ENCODE peak calls at places on chromosome 22, in ten cellular contexts. L is mucosa of gallbladder; I is germinal center; G is A172; Y is stimulated activated CD4-positive, alpha-beta T cell treated with anti-CD3 and anti-CD28 coated beads, Interleukin-2, amount 100 ng/mL, for 48 hours; W is adrenal gland; V is activated CD4-positive, alpha-beta T cell treated with anti-CD3 and anti-CD28 coated beads, Interleukin-2, amount 50 U/mL, for 4 hours; A is NCI-H1105; D is NCI-H2227 treated with DMSO at 0.1 percent for 48 hours; N is memory B cell. Q is an unnamed sample.

GRCh38 chr22:19667872-19668740 is 46.2 kb upstream of the SEPTIN5 start:
- DNase-seq in G (no peak), I (no peak), Y (no peak), D (no peak), L (no peak), A (no peak), N (no peak), W (no peak), V (no peak), Q (no peak)

GRCh38 chr22:43151251-43152000 is at the start of gene TSPO:
- DNase-seq in V (peak; percentile 49), G (peak; percentile 14), Y (peak; percentile 58), L (peak; percentile 74), I (peak; percentile 83), A (no peak), W (peak; percentile 85), D (peak; percentile 1), N (peak; percentile 27), Q (peak; percentile 66)

GRCh38 chr22:47047321-47048122 is 285.1 kb downstream of the TBC1D22A start:
- DNase-seq in A (no peak), I (no peak), N (no peak), W (no peak), Y (no peak), L (no peak), D (no peak), V (no peak), G (no peak), Q (no peak)

GRCh38 chr22:41939981-41940852 is 6.7 kb downstream of the CENPM start:
- DNase-seq in Y (peak; percentile 82), N (peak; percentile 96), G (no peak), A (no peak), D (no peak), I (peak; percentile 86), V (peak; percentile 98), L (peak; percentile 85), W (no peak), Q (peak; percentile 91)

GRCh38 chr22:45268958-45269844 is 15.5 kb upstream of the UPK3A start:
- DNase-seq in N (peak; percentile 96), Y (peak; percentile 91), D (peak; percentile 54), W (peak; percentile 88), V (peak; percentile 83), L (peak; percentile 84), G (peak; percentile 16), I (peak; percentile 88), A (peak; percentile 52), Q (peak; percentile 96)

GRCh38 chr22:22036588-22036987 is 54.0 kb upstream of the TOP3B start:
- DNase-seq in V (no peak), N (no peak), A (no peak), L (no peak), G (no peak), I (no peak), W (no peak), D (no peak), Y (no peak), Q (no peak)

GRCh38 chr22:47202819-47203553 is 440.5 kb downstream of the TBC1D22A start:
- DNase-seq in L (no peak), I (no peak), D (no peak), Y (no peak), G (no peak), N (no peak), A (no peak), V (no peak), W (no peak), Q (no peak)

GRCh38 chr22:35761037-35761436 is 43.4 kb downstream of the APOL5 start:
- DNase-seq in L (no peak), N (no peak), Y (no peak), G (no peak), V (no peak), A (no peak), D (no peak), W (no peak), I (no peak), Q (no peak)

GRCh38 chr22:39177791-39178190 is 25.3 kb upstream of the CBX7 start:
- DNase-seq in A (no peak), I (no peak), L (no peak), D (no peak), G (no peak), N (no peak), V (no peak), W (no peak), Y (no peak), Q (no peak)

Q was measured in T-helper 9 cell.